ENCODE peak calls at places on chromosomes 7 and 10, in four cellular contexts. One of them, this sample, is unnamed.

GRCh38 chr10:96257944-96258343 is 13.4 kb downstream of the BLNK start:
- DNase-seq in K562: no peak
- DNase-seq in GM12878: no peak
- DNase-seq in HepG2: no peak
- DNase-seq in this sample: no peak

GRCh38 chr10:126734957-126735356 is 64.5 kb upstream of the C10orf90 start:
- DNase-seq in K562: no peak
- DNase-seq in GM12878: no peak
- DNase-seq in HepG2: peak
- DNase-seq in this sample: no peak

GRCh38 chr7:21731977-21732376 is 189.1 kb downstream of the DNAH11 start:
- DNase-seq in K562: no peak
- DNase-seq in GM12878: no peak
- DNase-seq in HepG2: no peak
- DNase-seq in this sample: no peak

GRCh38 chr7:157516311-157516710 is 179.5 kb downstream of the DNAJB6 start:
- DNase-seq in K562: no peak
- DNase-seq in GM12878: no peak
- DNase-seq in HepG2: no peak
- DNase-seq in this sample: no peak

GRCh38 chr10:26486304-26486703 is 48.2 kb downstream of the APBB1IP start:
- DNase-seq in K562: no peak
- DNase-seq in GM12878: no peak
- DNase-seq in HepG2: no peak
- DNase-seq in this sample: no peak

GRCh38 chr7:22460363-22460988 is 39.5 kb downstream of the STEAP1B start:
- DNase-seq in K562: no peak
- DNase-seq in GM12878: no peak
- DNase-seq in HepG2: no peak
- DNase-seq in this sample: no peak

GRCh38 chr10:20215547-20216152 is 399.4 kb downstream of the PLXDC2 start:
- DNase-seq in K562: no peak
- DNase-seq in GM12878: no peak
- DNase-seq in HepG2: no peak
- DNase-seq in this sample: peak

GRCh38 chr7:84193787-84194186 is 802 bp downstream of the SEMA3A start:
- DNase-seq in K562: no peak
- DNase-seq in GM12878: no peak
- DNase-seq in HepG2: no peak
- DNase-seq in this sample: no peak

GRCh38 chr7:149869867-149870266 is 3.9 kb upstream of the ATP6V0E2 start:
- DNase-seq in K562: no peak
- DNase-seq in GM12878: no peak
- DNase-seq in HepG2: no peak
- DNase-seq in this sample: no peak

GRCh38 chr10:122290334-122290733 is 19.2 kb downstream of the BTBD16 start:
- DNase-seq in K562: no peak
- DNase-seq in GM12878: no peak
- DNase-seq in HepG2: peak
- DNase-seq in this sample: no peak

GRCh38 chr10:128632694-128633093 is 506.5 kb upstream of the MKI67 start:
- DNase-seq in K562: no peak
- DNase-seq in GM12878: no peak
- DNase-seq in HepG2: no peak
- DNase-seq in this sample: no peak
- TF ChIP-seq SP1 in K562: no peak
- TF ChIP-seq SP1 in GM12878: no peak
- TF ChIP-seq SP1 in HepG2: no peak
- TF ChIP-seq SP1 in this sample: no peak

GRCh38 chr10:124092270-124093075 is 925 bp downstream of the CHST15 start:
- DNase-seq in K562: peak
- DNase-seq in GM12878: no peak
- DNase-seq in HepG2: no peak
- DNase-seq in this sample: peak
- TF ChIP-seq ETV6 in K562: no peak
- TF ChIP-seq ETV6 in GM12878: no peak
- TF ChIP-seq ETV6 in HepG2: no peak
- TF ChIP-seq ETV6 in this sample: no peak

DNA sequence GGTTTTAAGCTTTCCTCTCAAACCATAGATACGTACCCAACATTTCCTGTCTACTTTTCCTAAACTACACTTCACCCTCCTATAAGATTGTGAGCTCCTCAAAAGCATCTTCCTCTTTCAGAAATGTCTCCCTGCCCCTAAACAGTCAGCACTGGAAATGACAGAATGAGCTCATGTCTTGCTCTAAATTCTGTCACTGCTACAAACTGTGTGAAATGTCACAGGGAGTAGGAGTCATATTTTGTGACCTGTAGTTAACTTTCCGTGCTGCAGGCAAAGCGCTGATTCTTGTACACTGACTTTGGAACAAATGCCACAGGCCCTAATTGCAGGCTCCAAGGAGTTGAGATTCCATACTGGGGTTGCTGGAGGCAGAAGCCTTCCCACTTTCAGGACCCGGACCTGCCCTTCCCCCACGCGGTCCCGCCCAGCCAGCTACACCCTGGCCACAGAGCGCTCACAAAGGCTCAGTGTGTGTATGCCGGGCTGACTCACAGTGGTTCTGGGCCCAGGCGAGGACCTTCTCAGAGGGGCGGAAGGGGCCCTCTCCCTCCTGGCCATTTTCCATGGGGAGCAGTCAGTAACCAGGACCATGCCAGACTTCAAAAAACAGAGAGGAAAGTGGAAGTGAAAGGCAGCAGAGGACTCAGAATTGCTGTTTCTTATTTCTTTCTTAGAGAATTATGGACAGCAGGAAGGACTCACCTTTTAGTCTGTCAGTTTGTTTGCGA is 24.1 kb downstream of the SCD start:
- DNase-seq in K562: peak
- DNase-seq in GM12878: peak
- DNase-seq in HepG2: peak
- DNase-seq in this sample: peak
- TF ChIP-seq ATF3 in K562: no peak
- TF ChIP-seq ATF3 in GM12878: no peak
- TF ChIP-seq ATF3 in HepG2: peak
- TF ChIP-seq ATF3 in this sample: no peak

GRCh38 chr10:90602815-90603600 is 254.8 kb downstream of the HTR7 start:
- DNase-seq in K562: no peak
- DNase-seq in GM12878: no peak
- DNase-seq in HepG2: no peak
- DNase-seq in this sample: no peak
- TF ChIP-seq SP1 in K562: no peak
- TF ChIP-seq SP1 in GM12878: no peak
- TF ChIP-seq SP1 in HepG2: no peak
- TF ChIP-seq SP1 in this sample: no peak